ENCODE peak calls at places on chromosomes 13 and 19, in ten cellular contexts. One of them, this sample, is unnamed.
A peak's percentile ranks its signal among the peaks of the same experiment; 100 is the strongest.

GRCh38 chr13:95787356-95788099 is 110.6 kb downstream of the DNAJC3 start:
- DNase-seq in heart right ventricle: no peak
- DNase-seq in retinal pigment epithelial cell: no peak
- DNase-seq in tibial artery: no peak
- DNase-seq in fibroblast of lung: no peak
- DNase-seq in transverse colon: no peak
- DNase-seq in choroid plexus epithelial cell: peak; percentile 31
- DNase-seq in neural progenitor cell: no peak
- DNase-seq in CD8-positive, alpha-beta T cell: no peak
- DNase-seq in fibroblast of villous mesenchyme: peak; percentile 30
- DNase-seq in this sample: peak; percentile 6

GRCh38 chr19:44438441-44438840 is 9.8 kb downstream of the ZNF229 start:
- DNase-seq in heart right ventricle: no peak
- DNase-seq in retinal pigment epithelial cell: no peak
- DNase-seq in tibial artery: no peak
- DNase-seq in fibroblast of lung: no peak
- DNase-seq in transverse colon: no peak
- DNase-seq in choroid plexus epithelial cell: no peak
- DNase-seq in neural progenitor cell: peak; percentile 2
- DNase-seq in CD8-positive, alpha-beta T cell: no peak
- DNase-seq in fibroblast of villous mesenchyme: no peak
- DNase-seq in this sample: no peak

GRCh38 chr19:12789098-12789903 is 2.0 kb upstream of the JUNB start:
- DNase-seq in heart right ventricle: peak; percentile 37
- DNase-seq in retinal pigment epithelial cell: no peak
- DNase-seq in tibial artery: no peak
- DNase-seq in fibroblast of lung: no peak
- DNase-seq in transverse colon: no peak
- DNase-seq in choroid plexus epithelial cell: peak; percentile 50
- DNase-seq in neural progenitor cell: peak; percentile 72
- DNase-seq in CD8-positive, alpha-beta T cell: no peak
- DNase-seq in fibroblast of villous mesenchyme: peak; percentile 55
- DNase-seq in this sample: no peak

GRCh38 chr19:22052644-22053013 is 345 bp downstream of the ZNF257 start:
- DNase-seq in heart right ventricle: no peak
- DNase-seq in retinal pigment epithelial cell: no peak
- DNase-seq in tibial artery: no peak
- DNase-seq in fibroblast of lung: no peak
- DNase-seq in transverse colon: no peak
- DNase-seq in choroid plexus epithelial cell: peak; percentile 5
- DNase-seq in neural progenitor cell: no peak
- DNase-seq in CD8-positive, alpha-beta T cell: no peak
- DNase-seq in fibroblast of villous mesenchyme: no peak
- DNase-seq in this sample: no peak

GRCh38 chr13:20074956-20075355 is 85.9 kb downstream of the GJA3 start:
- DNase-seq in heart right ventricle: no peak
- DNase-seq in retinal pigment epithelial cell: no peak
- DNase-seq in tibial artery: no peak
- DNase-seq in fibroblast of lung: no peak
- DNase-seq in transverse colon: no peak
- DNase-seq in choroid plexus epithelial cell: no peak
- DNase-seq in neural progenitor cell: no peak
- DNase-seq in CD8-positive, alpha-beta T cell: no peak
- DNase-seq in fibroblast of villous mesenchyme: peak; percentile 85
- DNase-seq in this sample: no peak

GRCh38 chr13:28503182-28503980 is 8.5 kb upstream of the FLT1 start:
- DNase-seq in heart right ventricle: no peak
- DNase-seq in retinal pigment epithelial cell: no peak
- DNase-seq in tibial artery: no peak
- DNase-seq in fibroblast of lung: no peak
- DNase-seq in transverse colon: no peak
- DNase-seq in choroid plexus epithelial cell: no peak
- DNase-seq in neural progenitor cell: no peak
- DNase-seq in CD8-positive, alpha-beta T cell: no peak
- DNase-seq in fibroblast of villous mesenchyme: peak; percentile 66
- DNase-seq in this sample: no peak

GRCh38 chr19:46529622-46530451 is 34.2 kb upstream of the PNMA8B start:
- DNase-seq in heart right ventricle: peak; percentile 69
- DNase-seq in retinal pigment epithelial cell: no peak
- DNase-seq in tibial artery: peak; percentile 61
- DNase-seq in fibroblast of lung: peak; percentile 34
- DNase-seq in transverse colon: peak; percentile 70
- DNase-seq in choroid plexus epithelial cell: peak; percentile 77
- DNase-seq in neural progenitor cell: peak; percentile 70
- DNase-seq in CD8-positive, alpha-beta T cell: peak; percentile 74
- DNase-seq in fibroblast of villous mesenchyme: peak; percentile 69
- DNase-seq in this sample: peak; percentile 84

GRCh38 chr13:98563071-98563470 is 13.8 kb downstream of the STK24 start:
- DNase-seq in heart right ventricle: no peak
- DNase-seq in retinal pigment epithelial cell: no peak
- DNase-seq in tibial artery: no peak
- DNase-seq in fibroblast of lung: no peak
- DNase-seq in transverse colon: no peak
- DNase-seq in choroid plexus epithelial cell: peak; percentile 38
- DNase-seq in neural progenitor cell: no peak
- DNase-seq in CD8-positive, alpha-beta T cell: peak; percentile 49
- DNase-seq in fibroblast of villous mesenchyme: peak; percentile 55
- DNase-seq in this sample: no peak

GRCh38 chr19:31567776-31568175 is 218.5 kb upstream of the TSHZ3 start:
- DNase-seq in heart right ventricle: no peak
- DNase-seq in retinal pigment epithelial cell: no peak
- DNase-seq in tibial artery: no peak
- DNase-seq in fibroblast of lung: no peak
- DNase-seq in transverse colon: no peak
- DNase-seq in choroid plexus epithelial cell: no peak
- DNase-seq in neural progenitor cell: no peak
- DNase-seq in CD8-positive, alpha-beta T cell: no peak
- DNase-seq in fibroblast of villous mesenchyme: no peak
- DNase-seq in this sample: no peak

GRCh38 chr19:583968-584239 is 5.8 kb upstream of the HCN2 start:
- DNase-seq in heart right ventricle: no peak
- DNase-seq in retinal pigment epithelial cell: no peak
- DNase-seq in tibial artery: no peak
- DNase-seq in fibroblast of lung: no peak
- DNase-seq in transverse colon: no peak
- DNase-seq in choroid plexus epithelial cell: no peak
- DNase-seq in neural progenitor cell: no peak
- DNase-seq in CD8-positive, alpha-beta T cell: no peak
- DNase-seq in fibroblast of villous mesenchyme: no peak
- DNase-seq in this sample: no peak
- H3K4me3 ChIP-seq in heart right ventricle: no peak overlapping the region
- H3K4me3 ChIP-seq in retinal pigment epithelial cell: no peak overlapping the region
- H3K4me3 ChIP-seq in tibial artery: no peak overlapping the region
- H3K4me3 ChIP-seq in fibroblast of lung: no peak overlapping the region
- H3K4me3 ChIP-seq in transverse colon: no peak overlapping the region
- H3K4me3 ChIP-seq in choroid plexus epithelial cell: no peak overlapping the region
- H3K4me3 ChIP-seq in neural progenitor cell: no peak overlapping the region
- H3K4me3 ChIP-seq in CD8-positive, alpha-beta T cell: no peak overlapping the region
- H3K4me3 ChIP-seq in fibroblast of villous mesenchyme: no peak overlapping the region
- H3K4me3 ChIP-seq in this sample: no peak overlapping the region

DNA sequence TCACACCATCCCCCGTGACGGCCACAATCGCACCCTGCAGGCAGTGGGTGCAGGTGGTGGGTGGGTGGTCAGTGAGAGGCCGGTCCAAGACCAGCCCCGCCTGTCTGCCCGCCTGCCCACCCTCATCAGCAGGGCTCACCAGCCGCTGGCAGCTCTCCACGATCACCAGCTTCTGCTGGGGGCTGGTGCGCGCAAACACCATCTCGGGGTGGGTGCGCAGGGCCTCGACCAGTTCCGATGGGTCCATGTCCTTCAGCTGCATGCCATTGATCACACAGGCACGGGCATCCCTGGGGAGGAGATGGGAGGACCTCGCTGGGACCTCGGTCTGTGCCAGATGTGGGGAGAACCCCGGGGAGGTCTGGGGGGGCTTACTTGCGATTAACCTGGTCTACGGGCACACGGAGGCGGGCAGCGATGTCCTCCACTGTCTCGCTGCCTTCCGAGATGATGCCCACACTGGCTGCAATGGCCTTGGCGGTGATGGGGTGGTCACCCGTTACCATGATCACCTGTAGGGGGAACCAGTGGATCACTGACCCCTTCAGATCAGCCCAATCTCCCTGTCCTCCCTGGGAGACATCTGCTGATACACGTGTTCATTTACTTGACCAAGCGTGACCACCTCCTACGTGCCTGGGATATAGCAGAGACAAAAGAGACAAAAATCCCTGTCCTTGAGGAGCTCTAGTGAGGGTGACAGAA is 8.0 kb downstream of the ATP4A start:
- DNase-seq in heart right ventricle: no peak
- DNase-seq in retinal pigment epithelial cell: no peak
- DNase-seq in tibial artery: no peak
- DNase-seq in fibroblast of lung: peak; percentile 22
- DNase-seq in transverse colon: no peak
- DNase-seq in choroid plexus epithelial cell: peak; percentile 42
- DNase-seq in neural progenitor cell: peak; percentile 75
- DNase-seq in CD8-positive, alpha-beta T cell: no peak
- DNase-seq in fibroblast of villous mesenchyme: peak; percentile 27
- DNase-seq in this sample: peak; percentile 53
- TF ChIP-seq CTCF in heart right ventricle: no peak
- TF ChIP-seq CTCF in retinal pigment epithelial cell: peak; percentile 50
- TF ChIP-seq CTCF in tibial artery: no peak
- TF ChIP-seq CTCF in fibroblast of lung: no peak
- TF ChIP-seq CTCF in transverse colon: no peak
- TF ChIP-seq CTCF in choroid plexus epithelial cell: peak; percentile 44
- TF ChIP-seq CTCF in neural progenitor cell: peak; percentile 57
- TF ChIP-seq CTCF in CD8-positive, alpha-beta T cell: no peak
- TF ChIP-seq CTCF in fibroblast of villous mesenchyme: peak; percentile 15
- TF ChIP-seq CTCF in this sample: no peak

GRCh38 chr13:72504026-72504925 is 223.2 kb downstream of the MZT1 start:
- DNase-seq in heart right ventricle: no peak
- DNase-seq in retinal pigment epithelial cell: no peak
- DNase-seq in tibial artery: no peak
- DNase-seq in fibroblast of lung: peak; percentile 85
- DNase-seq in transverse colon: no peak
- DNase-seq in choroid plexus epithelial cell: peak; percentile 64
- DNase-seq in neural progenitor cell: peak; percentile 21
- DNase-seq in CD8-positive, alpha-beta T cell: no peak
- DNase-seq in fibroblast of villous mesenchyme: no peak
- DNase-seq in this sample: no peak

GRCh38 chr13:72495681-72496080 is 231.7 kb downstream of the MZT1 start:
- DNase-seq in heart right ventricle: no peak
- DNase-seq in retinal pigment epithelial cell: no peak
- DNase-seq in tibial artery: no peak
- DNase-seq in fibroblast of lung: no peak
- DNase-seq in transverse colon: no peak
- DNase-seq in choroid plexus epithelial cell: no peak
- DNase-seq in neural progenitor cell: peak; percentile 63
- DNase-seq in CD8-positive, alpha-beta T cell: no peak
- DNase-seq in fibroblast of villous mesenchyme: no peak
- DNase-seq in this sample: no peak

GRCh38 chr13:72506706-72507105 is 220.7 kb downstream of the MZT1 start:
- DNase-seq in heart right ventricle: no peak
- DNase-seq in retinal pigment epithelial cell: no peak
- DNase-seq in tibial artery: no peak
- DNase-seq in fibroblast of lung: no peak
- DNase-seq in transverse colon: no peak
- DNase-seq in choroid plexus epithelial cell: no peak
- DNase-seq in neural progenitor cell: no peak
- DNase-seq in CD8-positive, alpha-beta T cell: no peak
- DNase-seq in fibroblast of villous mesenchyme: no peak
- DNase-seq in this sample: no peak

GRCh38 chr13:72505376-72505775 is 222.1 kb downstream of the MZT1 start:
- DNase-seq in heart right ventricle: no peak
- DNase-seq in retinal pigment epithelial cell: no peak
- DNase-seq in tibial artery: no peak
- DNase-seq in fibroblast of lung: peak; percentile 24
- DNase-seq in transverse colon: no peak
- DNase-seq in choroid plexus epithelial cell: no peak
- DNase-seq in neural progenitor cell: no peak
- DNase-seq in CD8-positive, alpha-beta T cell: no peak
- DNase-seq in fibroblast of villous mesenchyme: no peak
- DNase-seq in this sample: no peak

GRCh38 chr13:72500851-72501250 is 226.6 kb downstream of the MZT1 start:
- DNase-seq in heart right ventricle: no peak
- DNase-seq in retinal pigment epithelial cell: no peak
- DNase-seq in tibial artery: no peak
- DNase-seq in fibroblast of lung: no peak
- DNase-seq in transverse colon: no peak
- DNase-seq in choroid plexus epithelial cell: peak; percentile 7
- DNase-seq in neural progenitor cell: no peak
- DNase-seq in CD8-positive, alpha-beta T cell: no peak
- DNase-seq in fibroblast of villous mesenchyme: no peak
- DNase-seq in this sample: no peak
- H3K4me3 ChIP-seq in heart right ventricle: no peak overlapping the region
- H3K4me3 ChIP-seq in retinal pigment epithelial cell: no peak overlapping the region
- H3K4me3 ChIP-seq in tibial artery: no peak overlapping the region
- H3K4me3 ChIP-seq in fibroblast of lung: no peak overlapping the region
- H3K4me3 ChIP-seq in transverse colon: no peak overlapping the region
- H3K4me3 ChIP-seq in choroid plexus epithelial cell: no peak overlapping the region
- H3K4me3 ChIP-seq in neural progenitor cell: no peak overlapping the region
- H3K4me3 ChIP-seq in CD8-positive, alpha-beta T cell: no peak overlapping the region
- H3K4me3 ChIP-seq in fibroblast of villous mesenchyme: no peak overlapping the region
- H3K4me3 ChIP-seq in this sample: no peak overlapping the region

DNA sequence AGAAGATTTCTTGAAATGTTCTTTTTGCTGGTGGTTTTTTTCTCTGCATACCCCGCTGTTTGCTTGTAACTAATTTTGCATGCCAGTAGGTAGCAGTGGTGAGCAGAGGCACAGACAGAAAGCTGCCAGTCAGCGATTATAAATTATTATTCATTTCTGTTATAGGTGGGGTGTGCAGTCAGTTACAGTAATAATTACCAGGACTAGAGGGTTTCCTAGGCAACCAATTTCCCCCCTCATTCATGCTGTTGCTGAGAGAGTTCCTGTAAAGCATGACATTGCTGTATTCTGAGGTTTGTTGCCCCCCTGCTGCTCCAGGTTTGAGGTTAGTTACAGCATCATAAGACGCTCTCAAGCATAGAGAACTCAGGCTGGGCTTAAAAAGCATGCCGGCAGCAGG is 104.5 kb downstream of the URI1 start:
- DNase-seq in heart right ventricle: no peak
- DNase-seq in retinal pigment epithelial cell: no peak
- DNase-seq in tibial artery: no peak
- DNase-seq in fibroblast of lung: peak; percentile 9
- DNase-seq in transverse colon: no peak
- DNase-seq in choroid plexus epithelial cell: peak; percentile 78
- DNase-seq in neural progenitor cell: peak; percentile 44
- DNase-seq in CD8-positive, alpha-beta T cell: no peak
- DNase-seq in fibroblast of villous mesenchyme: no peak
- DNase-seq in this sample: peak; percentile 39
- TF ChIP-seq CTCF in heart right ventricle: peak; percentile 34
- TF ChIP-seq CTCF in retinal pigment epithelial cell: peak; percentile 86
- TF ChIP-seq CTCF in tibial artery: no peak
- TF ChIP-seq CTCF in fibroblast of lung: peak; percentile 10
- TF ChIP-seq CTCF in transverse colon: peak; percentile 25
- TF ChIP-seq CTCF in choroid plexus epithelial cell: peak; percentile 80
- TF ChIP-seq CTCF in neural progenitor cell: peak; percentile 70
- TF ChIP-seq CTCF in CD8-positive, alpha-beta T cell: no peak
- TF ChIP-seq CTCF in fibroblast of villous mesenchyme: peak; percentile 34
- TF ChIP-seq CTCF in this sample: peak; percentile 37

DNA sequence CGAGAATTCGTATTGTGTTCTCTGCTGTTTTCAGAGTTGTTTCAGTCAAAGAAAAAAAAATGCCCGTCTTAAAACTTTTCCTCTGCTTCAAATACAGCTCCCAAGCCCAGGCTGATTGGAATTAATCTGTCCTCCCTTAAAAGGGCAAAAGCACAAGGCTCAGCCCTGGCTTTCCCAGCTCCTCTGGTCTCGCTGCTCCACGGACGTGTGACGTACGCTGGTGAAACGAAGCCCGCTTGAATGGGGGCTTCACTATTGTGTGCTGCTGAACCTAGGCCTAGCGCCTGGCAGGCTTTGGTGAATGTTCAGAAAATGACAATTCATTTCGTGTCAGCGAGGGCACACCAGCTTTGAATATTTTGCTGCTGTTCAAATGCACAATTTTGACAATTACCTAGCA is 654 bp upstream of the ZNF135 start:
- DNase-seq in heart right ventricle: no peak
- DNase-seq in retinal pigment epithelial cell: no peak
- DNase-seq in tibial artery: no peak
- DNase-seq in fibroblast of lung: no peak
- DNase-seq in transverse colon: no peak
- DNase-seq in choroid plexus epithelial cell: no peak
- DNase-seq in neural progenitor cell: peak; percentile 28
- DNase-seq in CD8-positive, alpha-beta T cell: no peak
- DNase-seq in fibroblast of villous mesenchyme: no peak
- DNase-seq in this sample: no peak
- H3K4me3 ChIP-seq in heart right ventricle: no peak overlapping the region
- H3K4me3 ChIP-seq in retinal pigment epithelial cell: no peak overlapping the region
- H3K4me3 ChIP-seq in tibial artery: peak overlapping the region; percentile 66
- H3K4me3 ChIP-seq in fibroblast of lung: no peak overlapping the region
- H3K4me3 ChIP-seq in transverse colon: no peak overlapping the region
- H3K4me3 ChIP-seq in choroid plexus epithelial cell: no peak overlapping the region
- H3K4me3 ChIP-seq in neural progenitor cell: peak overlapping the region; percentile 62
- H3K4me3 ChIP-seq in CD8-positive, alpha-beta T cell: no peak overlapping the region
- H3K4me3 ChIP-seq in fibroblast of villous mesenchyme: no peak overlapping the region
- H3K4me3 ChIP-seq in this sample: peak overlapping the region; percentile 62

This sample was measured in foreskin fibroblast.